ENCODE peak calls at places on chromosome 15, in six cellular contexts. Q is fibroblast of pulmonary artery, F is left ventricle myocardium inferior, G is amniotic stem cell, L is neural crest cell, K is KBM-7. B is an unnamed sample.
A peak's percentile ranks its signal among the peaks of the same experiment; 100 is the strongest.

GRCh38 chr15:72599855-72600464 is 54.5 kb upstream of the GOLGA6B start:
- DNase-seq in Q (peak; percentile 76), F (no peak), G (no peak), L (peak; percentile 64), K (peak; percentile 73), B (peak; percentile 11)

GRCh38 chr15:57551717-57552677 is 39.7 kb upstream of the MYZAP start:
- DNase-seq in Q (peak; percentile 90), F (peak; percentile 34), G (no peak), L (no peak), K (no peak), B (peak; percentile 45)

GRCh38 chr15:73867426-73867825 is 5.9 kb upstream of the TBC1D21 start:
- DNase-seq in Q (no peak), F (no peak), G (no peak), L (no peak), K (no peak), B (no peak)

GRCh38 chr15:37783290-37783689 is 151.2 kb upstream of the TMCO5A start:
- DNase-seq in Q (no peak), F (no peak), G (no peak), L (no peak), K (no peak), B (no peak)

GRCh38 chr15:65413760-65414144 is 9.0 kb downstream of the IGDCC4 start:
- DNase-seq in Q (no peak), F (no peak), G (no peak), L (no peak), K (no peak), B (no peak)

GRCh38 chr15:98881526-98882517 is 125.8 kb downstream of the PGPEP1L start:
- DNase-seq in Q (peak; percentile 80), F (no peak), G (no peak), L (no peak), K (peak; percentile 55), B (no peak)

GRCh38 chr15:83106994-83107840 is at the start of gene TM6SF1:
- DNase-seq in Q (no peak), F (no peak), G (no peak), L (peak; percentile 16), K (peak; percentile 55), B (no peak)

GRCh38 chr15:75349851-75350588 is 3.2 kb downstream of the NEIL1 start:
- DNase-seq in Q (no peak), F (no peak), G (no peak), L (no peak), K (peak; percentile 99), B (no peak)

GRCh38 chr15:101324513-101325177 is 29.6 kb upstream of the SNRPA1 start:
- DNase-seq in Q (no peak), F (no peak), G (no peak), L (no peak), K (no peak), B (no peak)

GRCh38 chr15:32851619-32852416 is 134.0 kb downstream of the GREM1 start:
- DNase-seq in Q (peak; percentile 98), F (no peak), G (peak; percentile 49), L (no peak), K (no peak), B (peak; percentile 78)

GRCh38 chr15:51144021-51144532 is 49.4 kb upstream of the TNFAIP8L3 start:
- DNase-seq in Q (peak; percentile 90), F (no peak), G (peak; percentile 9), L (no peak), K (no peak), B (peak; percentile 21)

GRCh38 chr15:36797128-36797527 is 217.7 kb downstream of the CDIN1 start:
- DNase-seq in Q (no peak), F (no peak), G (no peak), L (no peak), K (no peak), B (no peak)

GRCh38 chr15:49624046-49624445 is 3.2 kb downstream of the DTWD1 start:
- DNase-seq in Q (no peak), F (no peak), G (peak; percentile 75), L (no peak), K (no peak), B (peak; percentile 95)

GRCh38 chr15:71333839-71334238 is 218.6 kb downstream of the THSD4 start:
- DNase-seq in Q (peak; percentile 63), F (no peak), G (peak; percentile 22), L (no peak), K (no peak), B (no peak)

GRCh38 chr15:99536422-99537033 is 29.3 kb upstream of the MEF2A start:
- DNase-seq in Q (peak; percentile 68), F (no peak), G (peak; percentile 62), L (no peak), K (no peak), B (peak; percentile 85)

GRCh38 chr15:99447497-99448371 is 118.0 kb upstream of the MEF2A start:
- DNase-seq in Q (peak; percentile 52), F (no peak), G (no peak), L (no peak), K (no peak), B (no peak)

GRCh38 chr15:48643236-48643635 is 2.3 kb downstream of the FBN1 start:
- DNase-seq in Q (no peak), F (no peak), G (no peak), L (no peak), K (no peak), B (no peak)

GRCh38 chr15:63341898-63342297 is 39.7 kb downstream of the CA12 start:
- DNase-seq in Q (no peak), F (no peak), G (no peak), L (no peak), K (no peak), B (no peak)

GRCh38 chr15:87207945-87208580 is 1048.5 kb downstream of the NTRK3 start:
- DNase-seq in Q (peak; percentile 31), F (no peak), G (no peak), L (no peak), K (no peak), B (peak; percentile 45)

GRCh38 chr15:33581032-33581431 is 270.3 kb downstream of the RYR3 start:
- DNase-seq in Q (peak; percentile 70), F (no peak), G (no peak), L (no peak), K (no peak), B (no peak)

GRCh38 chr15:85382942-85383341 is 2.5 kb downstream of the AKAP13 start:
- DNase-seq in Q (no peak), F (no peak), G (no peak), L (no peak), K (no peak), B (no peak)

GRCh38 chr15:63973212-63974009 is 72.9 kb downstream of the DAPK2 start:
- DNase-seq in Q (peak; percentile 29), F (no peak), G (no peak), L (no peak), K (no peak), B (peak; percentile 85)

GRCh38 chr15:59074607-59075006 is 30.3 kb upstream of the CCNB2 start:
- DNase-seq in Q (no peak), F (no peak), G (no peak), L (no peak), K (no peak), B (no peak)

GRCh38 chr15:62912808-62913207 is 129.7 kb upstream of the TPM1 start:
- DNase-seq in Q (no peak), F (no peak), G (no peak), L (no peak), K (no peak), B (no peak)

GRCh38 chr15:36601952-36602351 is 22.5 kb downstream of the CDIN1 start:
- DNase-seq in Q (no peak), F (peak; percentile 22), G (no peak), L (no peak), K (no peak), B (no peak)

GRCh38 chr15:73710321-73710720 is 26.1 kb downstream of the CD276 start:
- DNase-seq in Q (no peak), F (no peak), G (no peak), L (no peak), K (no peak), B (no peak)

GRCh38 chr15:96285715-96286367 is 44.7 kb upstream of the NR2F2 start:
- DNase-seq in Q (no peak), F (peak; percentile 54), G (no peak), L (no peak), K (no peak), B (no peak)

GRCh38 chr15:67107014-67107812 is 41.8 kb downstream of the SMAD3 start:
- DNase-seq in Q (peak; percentile 98), F (peak; percentile 50), G (peak; percentile 93), L (no peak), K (no peak), B (peak; percentile 98)

GRCh38 chr15:39388118-39388517 is 192.8 kb upstream of the THBS1 start:
- DNase-seq in Q (peak; percentile 52), F (no peak), G (no peak), L (no peak), K (no peak), B (no peak)

GRCh38 chr15:98888839-98889479 is 118.6 kb downstream of the PGPEP1L start:
- DNase-seq in Q (peak; percentile 78), F (no peak), G (no peak), L (no peak), K (no peak), B (no peak)

GRCh38 chr15:85624241-85624855 is 170.4 kb downstream of the KLHL25 start:
- DNase-seq in Q (peak; percentile 76), F (no peak), G (no peak), L (no peak), K (peak; percentile 71), B (no peak)

GRCh38 chr15:71708052-71708432 is 102.3 kb upstream of the NR2E3 start:
- DNase-seq in Q (no peak), F (no peak), G (no peak), L (no peak), K (no peak), B (peak; percentile 28)

GRCh38 chr15:47870300-47870955 is 153.1 kb downstream of the SEMA6D start:
- DNase-seq in Q (no peak), F (no peak), G (no peak), L (no peak), K (no peak), B (no peak)

GRCh38 chr15:92883643-92884458 is 16.3 kb upstream of the CHD2 start:
- DNase-seq in Q (peak; percentile 64), F (no peak), G (no peak), L (no peak), K (peak; percentile 54), B (no peak)

GRCh38 chr15:72827216-72827615 is 43.7 kb upstream of the ADPGK start:
- DNase-seq in Q (no peak), F (no peak), G (no peak), L (no peak), K (no peak), B (no peak)

GRCh38 chr15:60083318-60083717 is 79.2 kb downstream of the FOXB1 start:
- DNase-seq in Q (no peak), F (no peak), G (no peak), L (no peak), K (no peak), B (no peak)

GRCh38 chr15:101063891-101064794 is 145.0 kb downstream of the LRRK1 start:
- DNase-seq in Q (peak; percentile 29), F (peak; percentile 58), G (no peak), L (no peak), K (no peak), B (no peak)

GRCh38 chr15:63156708-63157065 is 590 bp downstream of the RPS27L start:
- DNase-seq in Q (peak; percentile 54), F (peak; percentile 28), G (no peak), L (peak; percentile 11), K (no peak), B (no peak)

B was measured in GM04503.